ENCODE peak calls at places on chromosomes 1 and 21, in nine cellular contexts. H is sigmoid colon; Y is NCI-H510A treated with DMSO at 0.1 percent for 48 hours; J is effector memory CD8-positive, alpha-beta T cell; P is LHCN-M2; C is NCI-H2107; S is activated naive CD4-positive, alpha-beta T cell; R is HEK293T; U is ureter. I is an unnamed sample.

GRCh38 chr1:100090471-100090870 is 42.3 kb downstream of the SASS6 start:
- DNase-seq in J (no peak), S (no peak), H (no peak), R (no peak), C (no peak), Y (no peak), U (no peak), P (no peak), I (no peak)

GRCh38 chr1:76463278-76463677 is 388.7 kb downstream of the ST6GALNAC3 start:
- DNase-seq in H (no peak), S (no peak), J (no peak), C (no peak), Y (no peak), R (no peak), U (no peak), P (no peak), I (no peak)

GRCh38 chr1:208374391-208374941 is 130.3 kb upstream of the PLXNA2 start:
- DNase-seq in R (peak), C (no peak), J (no peak), U (no peak), Y (no peak), S (no peak), H (no peak), P (no peak), I (no peak)

GRCh38 chr21:16423921-16424320 is 694.1 kb downstream of the USP25 start:
- DNase-seq in U (no peak), S (no peak), J (no peak), R (no peak), Y (no peak), C (no peak), P (peak), H (no peak), I (no peak)

GRCh38 chr1:206557636-206558473 is 50.5 kb downstream of the RASSF5 start:
- DNase-seq in Y (peak), J (peak), U (no peak), R (no peak), P (no peak), S (no peak), H (no peak), C (no peak), I (peak)

GRCh38 chr1:244137261-244137660 is 86.2 kb downstream of the ZBTB18 start:
- DNase-seq in H (no peak), C (no peak), R (no peak), S (no peak), P (no peak), J (no peak), U (no peak), Y (no peak), I (no peak)

GRCh38 chr1:30965914-30966313 is 57.4 kb upstream of the SDC3 start:
- DNase-seq in S (no peak), Y (no peak), U (no peak), P (no peak), H (no peak), C (no peak), R (no peak), J (no peak), I (no peak)

GRCh38 chr1:161307230-161307768 is 2.5 kb downstream of the MPZ start:
- DNase-seq in H (no peak), U (no peak), C (no peak), R (no peak), P (peak), S (no peak), J (no peak), Y (no peak), I (no peak)

GRCh38 chr1:201059871-201060555 is 36.5 kb upstream of the KIF21B start:
- DNase-seq in U (no peak), R (no peak), J (no peak), P (no peak), H (no peak), S (no peak), Y (no peak), C (no peak), I (no peak)

GRCh38 chr1:16631248-16632043 is 18.1 kb upstream of the NBPF1 start:
- DNase-seq in R (no peak), H (peak), S (no peak), P (no peak), U (peak), C (no peak), Y (no peak), J (no peak), I (no peak)

GRCh38 chr1:213568929-213569815 is 418.6 kb upstream of the PROX1 start:
- DNase-seq in C (no peak), J (no peak), U (no peak), S (no peak), Y (peak), R (no peak), P (no peak), H (no peak), I (no peak)

GRCh38 chr1:27451346-27451745 is 38.6 kb downstream of the WASF2 start:
- DNase-seq in P (no peak), U (no peak), R (no peak), H (no peak), S (no peak), Y (no peak), C (no peak), J (no peak), I (no peak)

GRCh38 chr1:150008699-150009098 is 1.8 kb downstream of the OTUD7B start:
- DNase-seq in U (no peak), P (no peak), R (no peak), S (no peak), Y (peak), J (no peak), H (no peak), C (no peak), I (no peak)

GRCh38 chr1:239707615-239708014 is 321.2 kb downstream of the CHRM3 start:
- DNase-seq in J (no peak), U (no peak), R (no peak), C (no peak), Y (no peak), H (no peak), P (no peak), S (no peak), I (no peak)

GRCh38 chr1:52127181-52128175 is 14.4 kb upstream of the ZFYVE9 start:
- DNase-seq in S (no peak), P (peak), H (no peak), R (peak), C (peak), U (no peak), J (no peak), Y (peak), I (peak)

GRCh38 chr1:98030483-98030882 is 109.6 kb upstream of the DPYD start:
- DNase-seq in S (no peak), Y (no peak), R (no peak), J (no peak), P (peak), U (no peak), C (no peak), H (no peak), I (no peak)

GRCh38 chr1:30375156-30375555 is 348.2 kb downstream of the MATN1 start:
- DNase-seq in P (no peak), C (no peak), Y (no peak), U (peak), S (no peak), J (no peak), H (peak), R (no peak), I (no peak)

GRCh38 chr21:45516071-45516670 is 26.1 kb downstream of the SLC19A1 start:
- DNase-seq in U (no peak), J (no peak), S (no peak), C (no peak), P (no peak), R (no peak), Y (no peak), H (peak), I (no peak)

GRCh38 chr1:112992780-112993179 is 36.8 kb upstream of the SLC16A1 start:
- DNase-seq in S (no peak), U (no peak), R (no peak), C (no peak), H (no peak), Y (no peak), P (no peak), J (no peak), I (no peak)

GRCh38 chr1:8134546-8135235 is 108.6 kb upstream of the ERRFI1 start:
- DNase-seq in U (no peak), P (peak), C (no peak), S (no peak), J (no peak), Y (no peak), R (no peak), H (no peak), I (no peak)

GRCh38 chr1:98044766-98045165 is 123.9 kb upstream of the DPYD start:
- DNase-seq in S (no peak), Y (no peak), J (no peak), U (no peak), R (no peak), P (no peak), C (no peak), H (no peak), I (no peak)

GRCh38 chr1:19582318-19582717 is 61.8 kb upstream of the NBL1 start:
- DNase-seq in C (no peak), H (no peak), P (peak), U (peak), S (peak), J (peak), Y (peak), R (peak), I (peak)

I was measured in AML-193.